ENCODE peak calls at places on chromosomes 13 and 19, in five cellular contexts. B, Z, O, M and H are unnamed samples.
A peak's percentile ranks its signal among the peaks of the same experiment; 100 is the strongest.

GRCh38 chr19:5588441-5588840 is 20.7 kb upstream of the TINCR start:
- DNase-seq in B (no peak), Z (no peak), M (no peak), O (no peak), H (no peak)

GRCh38 chr13:83372786-83373185 is 509.5 kb downstream of the SLITRK1 start:
- DNase-seq in O (no peak), M (no peak), B (no peak), Z (peak; percentile 10), H (no peak)

GRCh38 chr13:102922184-102922583 is 76.4 kb downstream of the ERCC5 start:
- DNase-seq in B (no peak), O (no peak), Z (no peak), M (no peak), H (no peak)

GRCh38 chr19:15529774-15530372 is 21.5 kb downstream of the CYP4F22 start:
- DNase-seq in M (no peak), B (no peak), Z (no peak), O (no peak), H (no peak)

GRCh38 chr13:24124789-24125476 is 35.6 kb upstream of the SPATA13 start:
- DNase-seq in M (no peak), B (no peak), O (no peak), Z (peak; percentile 28), H (no peak)

GRCh38 chr13:113119166-113119821 is 3.3 kb upstream of the F10 start:
- DNase-seq in O (no peak), B (no peak), Z (no peak), M (no peak), H (no peak)

GRCh38 chr19:53123400-53123799 is 9.3 kb downstream of the ZNF415 start:
- DNase-seq in Z (no peak), B (no peak), O (no peak), M (no peak), H (no peak)

GRCh38 chr13:64314286-64314685 is 2898.6 kb upstream of the PCDH20 start:
- DNase-seq in M (no peak), O (no peak), B (no peak), Z (peak; percentile 61), H (no peak)

GRCh38 chr19:6480843-6481415 is 658 bp downstream of the DENND1C start:
- DNase-seq in B (no peak), O (no peak), M (no peak), Z (no peak), H (no peak)

GRCh38 chr13:83057119-83057518 is 825.2 kb downstream of the SLITRK1 start:
- DNase-seq in O (no peak), B (no peak), Z (peak; percentile 65), M (no peak), H (no peak)

GRCh38 chr13:98576963-98577822 is at the start of gene STK24:
- DNase-seq in O (peak; percentile 35), B (peak; percentile 85), M (no peak), Z (peak; percentile 74), H (peak; percentile 81)

GRCh38 chr19:38384209-38385027 is 3.4 kb downstream of the GGN start:
- DNase-seq in O (no peak), Z (no peak), B (no peak), M (no peak), H (no peak)

GRCh38 chr13:80547885-80548284 is 207.0 kb upstream of the SPRY2 start:
- DNase-seq in B (peak; percentile 17), O (no peak), M (no peak), Z (no peak), H (no peak)

GRCh38 chr13:30235206-30235605 is 72.1 kb downstream of the KATNAL1 start:
- DNase-seq in B (no peak), M (no peak), Z (no peak), O (no peak), H (no peak)

GRCh38 chr13:31477961-31478360 is 261.4 kb upstream of the RXFP2 start:
- DNase-seq in B (no peak), Z (peak; percentile 30), O (no peak), M (no peak), H (no peak)

GRCh38 chr19:47381653-47382279 is 32.7 kb downstream of the DHX34 start:
- DNase-seq in O (no peak), Z (no peak), M (no peak), B (no peak), H (no peak)

GRCh38 chr13:108200781-108201398 is 14.4 kb downstream of the LIG4 start:
- DNase-seq in O (no peak), B (no peak), Z (peak; percentile 43), M (no peak), H (no peak)

GRCh38 chr19:51660975-51661600 is 14.5 kb upstream of the SIGLEC14 start:
- DNase-seq in B (peak; percentile 76), O (no peak), Z (peak; percentile 72), M (peak; percentile 50), H (peak; percentile 83)

GRCh38 chr13:99398071-99398470 is 90.9 kb upstream of the GPR183 start:
- DNase-seq in O (no peak), B (no peak), M (no peak), Z (no peak), H (no peak)

GRCh38 chr19:6464070-6464873 is at the start of gene CRB3:
- DNase-seq in O (no peak), B (no peak), Z (no peak), M (no peak), H (no peak)

GRCh38 chr13:95698047-95698749 is 21.3 kb downstream of the DNAJC3 start:
- DNase-seq in Z (peak; percentile 17), O (peak; percentile 11), B (no peak), M (no peak), H (no peak)

GRCh38 chr19:16258440-16258903 is 60.8 kb downstream of the AP1M1 start:
- DNase-seq in Z (no peak), M (peak; percentile 37), B (peak; percentile 89), O (peak; percentile 40), H (no peak)

GRCh38 chr19:51366050-51366998 is at the start of gene ETFB:
- DNase-seq in O (peak; percentile 100), B (peak; percentile 99), Z (peak; percentile 96), M (peak; percentile 98), H (peak; percentile 97)

GRCh38 chr19:33161201-33161600 is 29.3 kb downstream of the WDR88 start:
- DNase-seq in O (no peak), M (no peak), Z (no peak), B (no peak), H (no peak)

GRCh38 chr13:114152831-114153371 is 20.5 kb upstream of the RASA3 start:
- DNase-seq in O (no peak), Z (no peak), B (no peak), M (no peak), H (no peak)

GRCh38 chr13:114152285-114152645 is 19.8 kb upstream of the RASA3 start:
- DNase-seq in O (no peak), B (no peak), Z (no peak), M (no peak), H (no peak)

GRCh38 chr13:114154476-114154875 is 22.1 kb upstream of the RASA3 start:
- DNase-seq in O (no peak), Z (no peak), B (no peak), M (no peak), H (no peak)

GRCh38 chr13:114155320-114155719 is 22.9 kb upstream of the RASA3 start:
- DNase-seq in M (no peak), Z (no peak), B (no peak), O (no peak), H (no peak)

DNA sequence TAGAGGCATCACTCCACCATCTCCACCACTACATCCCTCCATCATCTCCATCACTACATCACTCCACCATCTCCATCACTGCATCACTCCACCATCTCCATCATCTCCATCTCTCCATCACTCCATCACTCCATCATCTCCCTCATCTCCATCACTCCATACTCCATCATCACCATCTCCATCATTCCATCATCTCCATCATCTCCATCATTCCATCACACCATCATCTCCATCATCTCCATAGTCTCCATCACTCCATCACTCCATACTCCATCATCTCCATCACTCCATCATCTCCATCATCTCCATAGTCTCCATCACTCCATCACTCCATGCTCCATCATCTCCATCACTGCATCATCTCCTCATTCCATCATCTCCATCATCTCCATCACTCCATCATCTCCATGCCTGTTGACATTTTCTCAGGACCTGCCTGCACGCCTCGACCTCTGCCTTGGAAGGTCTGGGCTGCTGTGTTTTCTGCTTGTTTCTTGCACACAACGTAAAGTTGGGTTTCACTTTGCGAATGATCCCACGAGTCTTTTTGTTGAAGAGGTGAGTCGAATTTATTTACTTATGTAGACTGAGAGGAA is 21.2 kb upstream of the RASA3 start:
- DNase-seq in Z (no peak), O (no peak), B (no peak), M (no peak), H (no peak)
- TF ChIP-seq POLR2A in Z (no peak), O (no peak), B (no peak), M (no peak), H (no peak)

DNA sequence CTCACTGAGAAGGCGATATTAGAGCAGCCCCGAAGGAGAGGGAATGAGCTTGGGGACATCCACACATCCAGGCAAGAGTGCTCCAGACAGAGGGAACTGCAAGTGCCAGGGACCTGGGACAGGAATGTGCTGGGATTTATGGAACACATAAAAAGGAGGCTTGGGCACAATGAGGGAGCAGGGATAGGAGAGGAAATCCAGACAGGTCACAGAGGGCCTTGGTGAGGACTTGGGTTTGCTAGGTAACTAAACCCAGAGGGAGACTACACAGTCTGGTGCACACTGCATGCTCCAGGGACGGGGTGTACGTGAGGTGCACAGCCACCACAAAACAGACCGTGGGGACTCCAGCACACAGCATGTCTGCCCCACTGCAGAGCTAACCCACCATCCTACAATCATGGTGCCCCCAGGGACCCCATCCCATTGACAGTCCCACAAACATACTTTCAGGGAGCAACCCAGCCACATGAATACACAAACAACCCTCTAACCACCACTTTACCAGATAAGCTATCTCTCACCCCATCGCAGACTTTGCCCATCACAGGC is 5.6 kb upstream of the ZFP36 start:
- DNase-seq in B (no peak), Z (no peak), O (no peak), M (no peak), H (no peak)
- TF ChIP-seq POLR2A in B (no peak), Z (no peak), O (no peak), M (no peak), H (no peak)

DNA sequence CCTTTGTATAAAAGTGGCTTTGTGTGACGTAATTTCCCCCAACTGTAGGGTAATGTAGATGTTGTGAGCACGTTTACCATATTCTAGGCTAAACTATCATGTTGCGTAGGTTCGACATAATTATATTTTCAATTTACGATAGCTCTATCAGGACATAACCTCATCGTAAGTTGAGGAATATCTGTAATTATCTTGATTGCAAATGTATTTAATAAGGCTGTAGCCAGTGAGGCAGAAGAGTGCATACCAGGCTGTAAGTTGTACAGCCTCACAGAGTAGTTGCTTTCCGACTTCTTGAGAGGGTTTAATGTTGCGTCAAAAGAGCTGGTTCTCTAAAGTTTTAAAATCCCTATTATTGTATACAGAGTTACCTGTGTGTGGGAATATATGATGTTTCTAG is 839.4 kb upstream of the GPC6 start:
- DNase-seq in Z (no peak), O (no peak), B (no peak), M (no peak), H (no peak)
- TF ChIP-seq POLR2A in Z (no peak), O (no peak), B (no peak), M (no peak), H (no peak)

GRCh38 chr19:55579766-55580621 is 654 bp downstream of the ZNF579 start:
- DNase-seq in Z (peak; percentile 41), B (no peak), O (no peak), M (no peak), H (peak; percentile 56)

GRCh38 chr19:55578761-55579747 is 1.6 kb downstream of the ZNF579 start:
- DNase-seq in M (no peak), O (no peak), Z (no peak), B (no peak), H (no peak)

GRCh38 chr19:55581145-55581827 is 638 bp upstream of the ZNF579 start:
- DNase-seq in Z (no peak), M (no peak), B (no peak), O (no peak), H (no peak)

GRCh38 chr19:55581828-55582223 is 1.2 kb upstream of the ZNF579 start:
- DNase-seq in Z (no peak), B (no peak), O (no peak), M (no peak), H (no peak)

GRCh38 chr19:55580628-55581144 is at the start of gene ZNF579:
- DNase-seq in M (peak; percentile 60), B (peak; percentile 89), Z (peak; percentile 91), O (peak; percentile 75), H (peak; percentile 91)
- TF ChIP-seq POLR2A in M (no peak), B (no peak), Z (no peak), O (no peak), H (peak; percentile 22)